ENCODE peak calls at places on chromosomes 7 and 10, in nine cellular contexts. Y is AG08396, X is foreskin fibroblast, Q is uterus, S is neural progenitor cell, W is amniotic stem cell, B is ureter, I is suprapubic skin, A is small intestine. F is an unnamed sample.
A peak's percentile ranks its signal among the peaks of the same experiment; 100 is the strongest.

GRCh38 chr10:23204773-23205172 is 12.7 kb downstream of the PTF1A start:
- DNase-seq in I (no peak), Y (no peak), X (no peak), Q (no peak), B (no peak), W (no peak), A (no peak), S (peak; percentile 86), F (no peak)

GRCh38 chr7:117458977-117459583 is 20.7 kb upstream of the CFTR start:
- DNase-seq in W (peak; percentile 19), B (no peak), Y (peak; percentile 12), I (no peak), Q (no peak), A (peak; percentile 55), S (peak; percentile 44), X (no peak), F (no peak)

GRCh38 chr10:132411561-132412253 is 14.7 kb downstream of the PWWP2B start:
- DNase-seq in S (no peak), Q (no peak), X (peak; percentile 35), B (no peak), Y (peak; percentile 78), I (no peak), A (peak; percentile 50), W (no peak), F (no peak)

GRCh38 chr10:114427124-114427852 is 23.0 kb upstream of the AFAP1L2 start:
- DNase-seq in A (no peak), B (peak; percentile 20), S (peak; percentile 52), Y (no peak), W (no peak), X (no peak), I (no peak), Q (no peak), F (no peak)

GRCh38 chr7:135100856-135101255 is 47.0 kb upstream of the TMEM140 start:
- DNase-seq in B (no peak), W (no peak), Q (no peak), I (no peak), S (no peak), Y (no peak), X (peak; percentile 6), A (no peak), F (no peak)

GRCh38 chr10:119478111-119479047 is 64.1 kb downstream of the RGS10 start:
- DNase-seq in A (no peak), X (no peak), Y (no peak), S (no peak), B (no peak), I (no peak), Q (no peak), W (no peak), F (peak; percentile 76)

GRCh38 chr10:79136227-79137005 is 67.7 kb downstream of the ZMIZ1 start:
- DNase-seq in I (no peak), A (no peak), X (no peak), B (no peak), S (no peak), W (no peak), Y (no peak), Q (no peak), F (no peak)

GRCh38 chr7:150734293-150734692 is 2.9 kb upstream of the GIMAP5 start:
- DNase-seq in Q (no peak), B (no peak), I (no peak), W (no peak), A (no peak), Y (no peak), S (no peak), X (no peak), F (peak; percentile 73)

GRCh38 chr10:114261116-114261515 is 22.1 kb downstream of the VWA2 start:
- DNase-seq in W (peak; percentile 17), B (no peak), S (no peak), A (no peak), Y (peak; percentile 34), X (no peak), I (no peak), Q (no peak), F (no peak)

GRCh38 chr10:69088471-69088769 is 517 bp downstream of the SRGN start:
- DNase-seq in W (no peak), Y (no peak), I (no peak), A (no peak), S (no peak), Q (no peak), X (no peak), B (no peak), F (peak; percentile 26)

GRCh38 chr10:72692897-72693598 is 1.1 kb downstream of the MCU start:
- DNase-seq in I (no peak), Q (peak; percentile 23), W (no peak), Y (no peak), S (peak; percentile 34), A (peak; percentile 61), B (no peak), X (no peak), F (peak; percentile 23)

GRCh38 chr10:99528256-99528866 is 4.4 kb upstream of the NKX2-3 start:
- DNase-seq in X (no peak), B (no peak), Q (no peak), I (no peak), A (no peak), S (no peak), Y (no peak), W (no peak), F (no peak)

GRCh38 chr10:35808344-35808743 is 166.2 kb upstream of the FZD8 start:
- DNase-seq in A (no peak), X (no peak), Q (no peak), Y (no peak), B (no peak), S (no peak), I (no peak), W (no peak), F (no peak)

GRCh38 chr7:116674508-116675173 is 2.6 kb downstream of the MET start:
- DNase-seq in I (no peak), Q (no peak), S (peak; percentile 15), B (no peak), A (no peak), X (no peak), W (no peak), Y (no peak), F (no peak)

GRCh38 chr10:20901110-20901509 is 4.0 kb upstream of the NEBL start:
- DNase-seq in Y (no peak), B (no peak), S (no peak), X (no peak), W (no peak), I (no peak), Q (no peak), A (no peak), F (no peak)

GRCh38 chr7:129479831-129480230 is 22.5 kb upstream of the SMKR1 start:
- DNase-seq in W (no peak), S (no peak), Q (no peak), I (no peak), Y (no peak), X (no peak), B (no peak), A (no peak), F (no peak)